ENCODE peak calls at places on chromosomes 13 and 19, in five cellular contexts. K is lung, O is tibial artery, U is tibial nerve, N is adrenal gland. V is an unnamed sample.

GRCh38 chr13:40668335-40668734 is 1.9 kb upstream of the FOXO1 start:
- DNase-seq in K (peak; percentile 31), U (peak; percentile 63), O (peak; percentile 67), N (no peak), V (no peak)

GRCh38 chr13:113117956-113118327 is 4.7 kb upstream of the F10 start:
- DNase-seq in O (no peak), K (no peak), U (no peak), N (peak; percentile 2), V (peak; percentile 45)

GRCh38 chr13:29171244-29171643 is 351.1 kb downstream of the MTUS2 start:
- DNase-seq in N (no peak), O (no peak), U (no peak), K (no peak), V (no peak)

GRCh38 chr19:2550431-2551171 is 74.7 kb downstream of the GADD45B start:
- DNase-seq in N (no peak), U (no peak), K (no peak), O (no peak), V (no peak)

GRCh38 chr13:111123649-111124048 is 8.5 kb downstream of the ARHGEF7 start:
- DNase-seq in O (no peak), U (no peak), N (no peak), K (no peak), V (no peak)

GRCh38 chr19:50673118-50673517 is 23.9 kb downstream of the C19orf81 start:
- DNase-seq in K (no peak), U (no peak), N (no peak), O (no peak), V (no peak)

GRCh38 chr19:10655457-10656312 is 1.5 kb downstream of the ILF3 start:
- DNase-seq in K (no peak), O (no peak), N (peak; percentile 56), U (no peak), V (no peak)

GRCh38 chr13:51614350-51614786 is 30.1 kb downstream of the WDFY2 start:
- DNase-seq in N (peak; percentile 47), U (no peak), K (no peak), O (no peak), V (no peak)

GRCh38 chr19:30799854-30800755 is 427.9 kb downstream of the ZNF536 start:
- DNase-seq in O (peak; percentile 42), U (peak; percentile 47), K (peak; percentile 47), N (peak; percentile 47), V (no peak)

GRCh38 chr13:33797622-33798021 is 20.3 kb upstream of the RFC3 start:
- DNase-seq in N (no peak), O (no peak), U (peak; percentile 17), K (no peak), V (no peak)

GRCh38 chr13:44919103-44919804 is 70.0 kb downstream of the NUFIP1 start:
- DNase-seq in K (no peak), O (no peak), U (no peak), N (no peak), V (no peak)
- H3K4me3 ChIP-seq in K (no peak overlapping the region), O (peak overlapping the region; percentile 61), U (no peak overlapping the region), N (peak overlapping the region; percentile 51), V (peak overlapping the region; percentile 64)

GRCh38 chr13:99211421-99212035 is 10.9 kb downstream of the UBAC2 start:
- DNase-seq in O (no peak), U (no peak), N (no peak), K (no peak), V (no peak)
- TF ChIP-seq CTCF in O (no peak), U (no peak), N (no peak), K (no peak), V (no peak)

DNA sequence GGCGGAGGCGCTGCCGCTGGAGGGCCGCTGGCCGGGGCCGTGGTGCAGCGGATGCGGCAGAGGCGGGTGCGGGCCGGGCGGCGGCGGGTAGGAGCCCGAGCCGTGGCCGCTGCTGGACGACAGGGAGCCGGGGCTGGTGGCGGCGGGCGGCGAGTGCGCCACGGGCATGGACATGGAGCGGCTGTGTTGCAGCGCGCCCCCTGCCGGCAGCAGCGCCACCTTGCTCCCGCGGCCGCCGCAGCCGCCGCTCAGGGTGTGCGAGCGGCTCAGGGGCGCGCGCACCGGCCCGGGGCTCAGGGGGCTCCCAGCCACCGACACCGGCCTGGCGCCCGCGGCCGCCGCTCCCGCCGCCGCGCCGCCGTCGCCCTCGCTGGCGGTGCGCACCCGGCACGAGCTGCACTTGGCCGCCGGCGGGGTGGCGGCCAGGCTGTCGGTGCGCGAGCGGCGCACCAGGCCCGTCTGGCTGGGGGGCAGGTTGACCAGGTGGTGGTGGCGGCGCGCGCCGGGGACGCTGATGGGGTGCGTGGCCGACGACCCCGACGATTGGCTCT is 1.7 kb downstream of the IRS2 start:
- DNase-seq in O (peak; percentile 60), K (peak; percentile 72), N (peak; percentile 85), U (peak; percentile 64), V (no peak)
- H3K27ac ChIP-seq in O (peak overlapping the region; percentile 76), K (peak overlapping the region; percentile 82), N (peak overlapping the region; percentile 90), U (peak overlapping the region; percentile 85), V (peak overlapping the region; percentile 91)

GRCh38 chr19:40687525-40688016 is 2.9 kb downstream of the NUMBL start:
- DNase-seq in N (peak; percentile 71), U (peak; percentile 98), O (peak; percentile 91), K (peak; percentile 61), V (peak; percentile 94)
- H3K4me3 ChIP-seq in N (no peak overlapping the region), U (no peak overlapping the region), O (peak overlapping the region; percentile 74), K (no peak overlapping the region), V (peak overlapping the region; percentile 91)

GRCh38 chr13:66994498-66995365 is 235.4 kb downstream of the PCDH9 start:
- DNase-seq in U (no peak), N (no peak), K (no peak), O (no peak), V (no peak)

GRCh38 chr13:66992183-66992582 is 238.0 kb downstream of the PCDH9 start:
- DNase-seq in U (no peak), N (no peak), K (no peak), O (no peak), V (no peak)

GRCh38 chr13:66992683-66993082 is 237.5 kb downstream of the PCDH9 start:
- DNase-seq in U (no peak), O (no peak), K (no peak), N (no peak), V (no peak)

GRCh38 chr13:66995366-66995663 is 234.8 kb downstream of the PCDH9 start:
- DNase-seq in N (no peak), K (no peak), O (no peak), U (no peak), V (no peak)

GRCh38 chr13:66994097-66994496 is 236.0 kb downstream of the PCDH9 start:
- DNase-seq in N (peak; percentile 78), U (peak; percentile 45), O (peak; percentile 27), K (peak; percentile 66), V (peak; percentile 78)
- TF ChIP-seq CTCF in N (peak; percentile 57), U (peak; percentile 26), O (no peak), K (peak; percentile 15), V (peak; percentile 50)

DNA sequence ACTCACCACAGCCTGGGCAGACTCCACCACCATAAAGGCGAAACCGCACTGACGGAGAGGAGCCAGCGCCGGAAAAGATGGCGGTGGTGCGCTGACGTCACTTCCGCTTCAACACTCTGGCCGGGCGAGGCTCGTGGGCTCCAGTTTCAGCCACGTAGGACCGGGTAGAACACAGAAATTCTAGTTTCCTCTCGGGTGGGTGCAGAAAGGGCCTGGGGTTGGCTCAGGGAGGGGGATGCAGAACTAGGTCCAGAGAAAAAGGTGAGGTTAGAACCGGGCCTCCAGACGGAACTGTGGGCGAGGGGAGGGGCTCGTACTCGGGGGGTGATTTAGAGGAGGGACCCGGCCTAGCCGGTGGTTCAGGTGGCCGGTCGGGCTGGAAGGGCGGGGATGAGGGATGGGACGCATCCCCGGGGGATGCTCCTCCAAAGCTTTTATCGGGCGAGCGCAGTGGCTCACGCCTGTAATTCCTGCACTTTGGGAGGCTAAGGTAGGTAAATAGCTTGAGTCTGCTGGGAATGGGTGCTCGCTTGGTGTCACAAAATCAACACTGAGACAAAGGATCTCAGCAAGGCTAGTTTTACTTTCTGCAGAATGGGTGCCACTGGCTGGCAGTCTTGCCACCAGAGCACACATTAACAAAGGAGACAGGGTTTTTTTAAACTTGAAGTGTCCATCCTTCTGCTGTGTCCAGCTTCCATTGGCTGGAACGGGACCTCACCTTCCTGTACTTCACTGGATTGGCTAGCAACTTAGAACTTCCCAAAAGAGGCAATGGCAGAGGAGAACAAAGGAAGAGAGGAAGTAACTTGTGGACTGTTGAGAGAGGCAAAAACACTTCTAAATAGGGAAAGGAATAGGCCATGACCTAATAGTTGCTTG is at the start of gene ZNF561:
- DNase-seq in K (peak; percentile 85), N (peak; percentile 82), U (peak; percentile 76), O (peak; percentile 79), V (peak; percentile 87)
- H3K27ac ChIP-seq in K (peak within 1 kb of the TSS; percentile 63), N (peak within 1 kb of the TSS; percentile 95), U (peak within 1 kb of the TSS; percentile 87), O (peak within 1 kb of the TSS; percentile 74), V (peak within 1 kb of the TSS; percentile 70)

DNA sequence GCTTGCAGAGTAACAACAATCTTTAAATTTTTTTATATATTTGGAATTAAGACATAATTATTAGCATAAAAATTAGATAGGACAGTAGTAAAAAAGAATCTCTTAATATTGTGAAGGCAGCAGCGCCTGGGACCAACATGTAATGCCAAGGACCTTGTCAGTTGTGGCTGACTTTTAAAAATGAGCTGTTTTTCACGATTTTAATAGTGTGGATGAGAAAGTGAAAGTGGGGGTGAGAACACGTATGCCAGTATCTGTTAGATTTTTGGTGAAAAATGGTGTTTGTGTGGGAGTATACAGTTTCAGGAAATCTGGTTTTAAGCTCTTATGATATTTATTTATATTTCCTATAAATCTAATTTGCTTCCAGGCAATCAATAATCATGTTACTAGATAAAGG is 125.2 kb downstream of the LMO7 start:
- DNase-seq in K (no peak), U (no peak), N (no peak), O (no peak), V (no peak)
- H3K4me3 ChIP-seq in K (no peak overlapping the region), U (peak overlapping the region; percentile 22), N (peak overlapping the region; percentile 45), O (peak overlapping the region; percentile 25), V (peak overlapping the region; percentile 58)

GRCh38 chr19:40714519-40715299 is 2.0 kb downstream of the COQ8B start:
- DNase-seq in N (peak; percentile 93), U (peak; percentile 95), O (peak; percentile 93), K (peak; percentile 95), V (peak; percentile 95)
- TF ChIP-seq CTCF in N (no peak), U (no peak), O (no peak), K (no peak), V (no peak)

GRCh38 chr13:79373916-79374315 is 32.1 kb downstream of the RBM26 start:
- DNase-seq in K (no peak), O (no peak), U (no peak), N (no peak), V (no peak)
- H3K27ac ChIP-seq in K (no peak overlapping the region), O (no peak overlapping the region), U (no peak overlapping the region), N (no peak overlapping the region), V (no peak overlapping the region)

DNA sequence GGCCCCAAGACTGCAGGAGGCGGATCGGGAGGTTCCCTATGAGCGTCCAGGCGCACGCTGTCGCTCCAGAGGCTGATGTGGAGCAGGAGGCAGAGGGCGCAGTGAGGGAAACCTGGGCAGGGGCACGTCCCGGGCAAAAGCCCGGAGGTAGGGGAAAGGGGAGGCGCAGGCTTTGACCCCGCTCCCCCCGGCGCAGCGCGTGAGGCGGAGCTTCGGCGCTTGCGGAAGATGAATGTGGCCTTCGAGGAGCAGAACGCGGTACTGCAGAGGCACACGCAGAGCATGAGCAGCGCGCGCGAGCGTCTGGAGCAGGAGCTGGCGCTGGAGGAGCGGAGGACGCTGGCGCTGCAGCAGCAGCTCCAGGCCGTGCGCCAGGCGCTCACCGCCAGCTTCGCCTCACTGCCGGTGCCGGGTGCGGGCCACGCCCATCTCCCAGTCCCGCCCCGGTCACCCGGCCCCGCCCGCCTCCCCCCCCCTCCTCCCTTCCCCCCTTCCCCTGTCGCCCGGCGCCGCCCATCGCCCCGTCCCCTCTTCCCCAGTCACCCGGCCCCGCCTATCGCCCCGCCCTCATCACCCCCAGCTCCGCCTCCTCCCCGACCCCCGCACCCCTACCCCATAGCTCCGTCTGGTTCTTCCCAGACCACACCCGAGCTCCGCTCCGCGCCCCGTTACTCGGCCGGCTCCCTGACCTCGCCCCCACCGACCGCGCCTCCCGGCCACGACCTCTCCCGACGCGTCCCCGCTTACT is 4.1 kb downstream of the HMG20B start:
- DNase-seq in N (peak; percentile 80), O (no peak), U (no peak), K (no peak), V (no peak)
- H3K4me3 ChIP-seq in N (peak overlapping the region; percentile 45), O (peak overlapping the region; percentile 37), U (no peak overlapping the region), K (no peak overlapping the region), V (peak overlapping the region; percentile 67)